ENCODE peak calls at places on chromosomes 11 and 22, in six cellular contexts. E is stimulated activated CD4-positive, alpha-beta T cell treated with anti-CD3 and anti-CD28 coated beads, Interleukin-15, amount 100 ng/mL, for 1 hour; X is A549; U is RWPE1; H is BJ; D is astrocyte of the spinal cord. W is an unnamed sample.

GRCh38 chr11:58968251-58968711 is 29.0 kb downstream of the GLYATL1 start:
- DNase-seq in U (no peak), D (no peak), H (no peak), X (no peak), E (no peak), W (no peak)

GRCh38 chr11:76564400-76564799 is 106.1 kb downstream of the LRRC32 start:
- DNase-seq in U (no peak), D (no peak), X (no peak), H (no peak), E (no peak), W (no peak)

GRCh38 chr22:33535937-33536875 is 384.1 kb downstream of the LARGE1 start:
- DNase-seq in U (no peak), E (no peak), X (no peak), H (no peak), D (no peak), W (no peak)

GRCh38 chr11:123072279-123072678 is 10.3 kb upstream of the HSPA8 start:
- DNase-seq in X (no peak), D (no peak), U (no peak), H (no peak), E (no peak), W (no peak)

GRCh38 chr11:123577081-123577598 is 77.3 kb downstream of the SCN3B start:
- DNase-seq in U (peak), E (peak), X (peak), D (peak), H (no peak), W (no peak)

GRCh38 chr11:111937859-111938258 is 716 bp downstream of the DIXDC1 start:
- DNase-seq in D (peak), U (no peak), X (no peak), H (no peak), E (no peak), W (no peak)

GRCh38 chr22:37661160-37661924 is 2.8 kb downstream of the PDXP start:
- DNase-seq in D (peak), E (no peak), X (no peak), U (no peak), H (no peak), W (peak)

GRCh38 chr11:11757871-11758270 is 83.9 kb upstream of the USP47 start:
- DNase-seq in H (no peak), X (no peak), D (no peak), U (no peak), E (no peak), W (no peak)

GRCh38 chr11:77299528-77299993 is 1.9 kb downstream of the GDPD4 start:
- DNase-seq in D (no peak), X (peak), U (peak), E (no peak), H (no peak), W (no peak)

GRCh38 chr11:78749243-78749730 is 174.6 kb upstream of the NARS2 start:
- DNase-seq in H (no peak), E (no peak), U (no peak), X (no peak), D (no peak), W (no peak)

GRCh38 chr11:122775675-122776271 is 62.5 kb upstream of the CRTAM start:
- DNase-seq in H (no peak), D (no peak), U (no peak), E (no peak), X (no peak), W (no peak)

GRCh38 chr11:45934580-45935318 is 12.3 kb downstream of the LARGE2 start:
- DNase-seq in X (no peak), U (no peak), D (no peak), H (no peak), E (no peak), W (no peak)

GRCh38 chr11:84947970-84948600 is 679.1 kb downstream of the DLG2 start:
- DNase-seq in E (no peak), D (peak), H (no peak), X (no peak), U (no peak), W (no peak)

GRCh38 chr22:28072066-28072465 is 153.0 kb upstream of the PITPNB start:
- DNase-seq in D (no peak), H (no peak), X (no peak), E (no peak), U (no peak), W (no peak)

GRCh38 chr11:78453140-78453935 is 35.7 kb upstream of the GAB2 start:
- DNase-seq in X (no peak), E (no peak), D (peak), U (no peak), H (no peak), W (no peak)

GRCh38 chr11:61683961-61684869 is 4.0 kb downstream of the DAGLA start:
- DNase-seq in X (no peak), H (no peak), D (peak), E (no peak), U (no peak), W (no peak)

GRCh38 chr11:14577835-14578529 is 57.8 kb upstream of the PSMA1 start:
- DNase-seq in X (no peak), U (no peak), E (no peak), D (no peak), H (no peak), W (no peak)

GRCh38 chr22:50034126-50035081 is 21.8 kb upstream of the IL17REL start:
- DNase-seq in H (no peak), X (no peak), E (no peak), U (no peak), D (no peak), W (no peak)

GRCh38 chr11:19779740-19780139 is 67.1 kb downstream of the NAV2 start:
- DNase-seq in U (no peak), H (no peak), E (no peak), X (no peak), D (no peak), W (no peak)

GRCh38 chr22:24510694-24511625 is 15.8 kb downstream of the UPB1 start:
- DNase-seq in U (no peak), E (no peak), X (no peak), D (peak), H (no peak), W (no peak)

GRCh38 chr11:111811445-111811844 is 45.3 kb upstream of the PPP2R1B start:
- DNase-seq in D (no peak), X (no peak), U (no peak), H (no peak), E (no peak), W (no peak)

GRCh38 chr22:48587236-48587865 is 1240.3 kb downstream of the BRD1 start:
- DNase-seq in X (no peak), E (no peak), U (no peak), D (no peak), H (no peak), W (no peak)

GRCh38 chr11:134468796-134469195 is 56.8 kb upstream of the B3GAT1 start:
- DNase-seq in X (no peak), U (no peak), H (no peak), D (no peak), E (no peak), W (no peak)

GRCh38 chr11:44096360-44097188 is 1.1 kb downstream of the EXT2 start:
- DNase-seq in H (no peak), E (no peak), D (peak), X (peak), U (peak), W (peak)

GRCh38 chr11:73399159-73400090 is 23.2 kb downstream of the RELT start:
- DNase-seq in X (no peak), D (no peak), H (no peak), U (no peak), E (no peak), W (no peak)

GRCh38 chr22:36374603-36375024 is 13.2 kb downstream of the MYH9 start:
- DNase-seq in H (no peak), E (no peak), D (peak), X (no peak), U (peak), W (no peak)

GRCh38 chr22:27192135-27192900 is 534.9 kb downstream of the MIAT start:
- DNase-seq in D (no peak), U (no peak), E (no peak), X (no peak), H (no peak), W (no peak)

GRCh38 chr11:116439480-116439759 is 333.4 kb downstream of the BUD13 start:
- DNase-seq in E (no peak), H (no peak), D (no peak), X (no peak), U (no peak), W (no peak)

GRCh38 chr11:72764503-72764902 is 12.3 kb upstream of the ARAP1 start:
- DNase-seq in E (no peak), X (no peak), U (no peak), H (no peak), D (no peak), W (no peak)

GRCh38 chr11:44852952-44853351 is 97.7 kb downstream of the TP53I11 start:
- DNase-seq in D (no peak), H (no peak), U (no peak), X (no peak), E (no peak), W (no peak)

GRCh38 chr11:33179431-33179830 is 18.2 kb upstream of the CSTF3 start:
- DNase-seq in D (no peak), U (no peak), X (no peak), H (no peak), E (no peak), W (no peak)

GRCh38 chr11:23359297-23359696 is 499.0 kb upstream of the CCDC179 start:
- DNase-seq in D (peak), H (peak), E (no peak), X (no peak), U (peak), W (peak)